ENCODE peak calls at places on chromosomes 13 and 19, in seven cellular contexts. M, O, B, I, E, T and X are unnamed samples.

GRCh38 chr19:23002690-23003422 is at the start of gene ZNF728:
- DNase-seq in M (no peak), O (no peak), B (no peak), I (no peak), E (peak), T (no peak), X (no peak)

GRCh38 chr13:99741979-99742378 is 229.6 kb downstream of the ZIC5 start:
- DNase-seq in M (no peak), O (no peak), B (no peak), I (no peak), E (no peak), T (no peak), X (no peak)

GRCh38 chr19:46990998-46991676 is 28.5 kb upstream of the NPAS1 start:
- DNase-seq in M (peak), O (no peak), B (peak), I (peak), E (peak), T (peak), X (no peak)

GRCh38 chr19:5006201-5006600 is 37.3 kb downstream of the KDM4B start:
- DNase-seq in M (no peak), O (no peak), B (no peak), I (no peak), E (no peak), T (peak), X (no peak)

GRCh38 chr13:113064534-113065405 is 40.8 kb upstream of the F7 start:
- DNase-seq in M (no peak), O (no peak), B (no peak), I (no peak), E (no peak), T (peak), X (no peak)

GRCh38 chr19:46536391-46536790 is 40.7 kb upstream of the PNMA8B start:
- DNase-seq in M (no peak), O (no peak), B (no peak), I (no peak), E (no peak), T (no peak), X (no peak)

GRCh38 chr19:3692141-3693029 is 7.9 kb downstream of the PIP5K1C start:
- DNase-seq in M (no peak), O (no peak), B (peak), I (no peak), E (no peak), T (no peak), X (no peak)

GRCh38 chr19:46471116-46471733 is at the start of gene PNMA8A:
- DNase-seq in M (no peak), O (no peak), B (peak), I (no peak), E (peak), T (peak), X (no peak)

GRCh38 chr19:28289294-28290063 is 923.5 kb downstream of the UQCRFS1 start:
- DNase-seq in M (no peak), O (no peak), B (no peak), I (no peak), E (peak), T (peak), X (no peak)

GRCh38 chr13:47112205-47112896 is 215.5 kb upstream of the HTR2A start:
- DNase-seq in M (no peak), O (no peak), B (no peak), I (no peak), E (no peak), T (no peak), X (no peak)

GRCh38 chr13:49112782-49113525 is 107.2 kb upstream of the MLNR start:
- DNase-seq in M (no peak), O (no peak), B (no peak), I (no peak), E (no peak), T (no peak), X (no peak)

GRCh38 chr19:11377237-11377636 is 2.8 kb downstream of the SWSAP1 start:
- DNase-seq in M (no peak), O (no peak), B (peak), I (no peak), E (peak), T (peak), X (no peak)

GRCh38 chr19:23867895-23868294 is 46.8 kb upstream of the ZNF726 start:
- DNase-seq in M (no peak), O (no peak), B (no peak), I (no peak), E (no peak), T (no peak), X (no peak)

GRCh38 chr13:104937881-104938280 is 1597.6 kb downstream of the EFNB2 start:
- DNase-seq in M (no peak), O (no peak), B (no peak), I (no peak), E (no peak), T (no peak), X (no peak)

GRCh38 chr13:45207319-45207718 is 6.5 kb upstream of the KCTD4 start:
- DNase-seq in M (no peak), O (no peak), B (no peak), I (no peak), E (no peak), T (no peak), X (no peak)

GRCh38 chr19:4373601-4374441 is 26.5 kb downstream of the SH3GL1 start:
- DNase-seq in M (no peak), O (no peak), B (no peak), I (no peak), E (peak), T (peak), X (no peak)

GRCh38 chr19:28037186-28037585 is 1175.8 kb downstream of the UQCRFS1 start:
- DNase-seq in M (no peak), O (no peak), B (no peak), I (no peak), E (no peak), T (no peak), X (no peak)

GRCh38 chr19:3985643-3986259 is 488 bp upstream of the EEF2 start:
- DNase-seq in M (no peak), O (no peak), B (no peak), I (no peak), E (no peak), T (no peak), X (no peak)

GRCh38 chr13:51780099-51780498 is 23.9 kb downstream of the DHRS12 start:
- DNase-seq in M (no peak), O (no peak), B (no peak), I (no peak), E (no peak), T (no peak), X (no peak)

GRCh38 chr13:79775830-79776229 is 294.9 kb downstream of the NDFIP2 start:
- DNase-seq in M (no peak), O (no peak), B (no peak), I (no peak), E (peak), T (peak), X (peak)

GRCh38 chr19:19217110-19217509 is 5.4 kb downstream of the NCAN start:
- DNase-seq in M (no peak), O (no peak), B (no peak), I (no peak), E (no peak), T (peak), X (no peak)

GRCh38 chr19:39557791-39558622 is 18.0 kb upstream of the EID2 start:
- DNase-seq in M (no peak), O (no peak), B (no peak), I (no peak), E (no peak), T (peak), X (no peak)

GRCh38 chr19:36182612-36183454 is 30.6 kb upstream of the COX7A1 start:
- DNase-seq in M (no peak), O (no peak), B (no peak), I (no peak), E (no peak), T (peak), X (no peak)

GRCh38 chr19:45470147-45471081 is 2.6 kb downstream of the FOSB start:
- DNase-seq in M (peak), O (peak), B (no peak), I (no peak), E (no peak), T (peak), X (no peak)

GRCh38 chr19:13705928-13706447 is 58.3 kb upstream of the MRI1 start:
- DNase-seq in M (no peak), O (no peak), B (no peak), I (no peak), E (no peak), T (no peak), X (no peak)

GRCh38 chr13:114212096-114212495 is 22.6 kb upstream of the CDC16 start:
- DNase-seq in M (no peak), O (no peak), B (no peak), I (no peak), E (no peak), T (peak), X (no peak)

GRCh38 chr13:98796191-98796590 is 43.7 kb upstream of the SLC15A1 start:
- DNase-seq in M (no peak), O (no peak), B (no peak), I (no peak), E (no peak), T (no peak), X (no peak)

GRCh38 chr19:3075605-3076431 is 13.5 kb upstream of the TLE5 start:
- DNase-seq in M (peak), O (no peak), B (peak), I (peak), E (peak), T (no peak), X (peak)

GRCh38 chr13:44181938-44182337 is 191.7 kb upstream of the SERP2 start:
- DNase-seq in M (no peak), O (no peak), B (no peak), I (no peak), E (no peak), T (no peak), X (no peak)

GRCh38 chr13:80469105-80469840 is 128.3 kb upstream of the SPRY2 start:
- DNase-seq in M (no peak), O (no peak), B (no peak), I (no peak), E (no peak), T (no peak), X (no peak)

GRCh38 chr19:15418112-15418587 is 638 bp downstream of the AKAP8L start:
- DNase-seq in M (no peak), O (no peak), B (no peak), I (no peak), E (no peak), T (no peak), X (no peak)

GRCh38 chr19:41933693-41934426 is 5.6 kb upstream of the ERFL start:
- DNase-seq in M (no peak), O (no peak), B (no peak), I (no peak), E (no peak), T (no peak), X (no peak)

GRCh38 chr13:72506706-72507105 is 220.7 kb downstream of the MZT1 start:
- DNase-seq in M (no peak), O (no peak), B (no peak), I (no peak), E (no peak), T (no peak), X (no peak)

GRCh38 chr13:41487222-41487621 is 29.9 kb downstream of the RGCC start:
- DNase-seq in M (no peak), O (no peak), B (no peak), I (no peak), E (no peak), T (no peak), X (no peak)

GRCh38 chr19:1223018-1223855 is 14.6 kb downstream of the CBARP start:
- DNase-seq in M (no peak), O (no peak), B (no peak), I (no peak), E (no peak), T (peak), X (peak)

GRCh38 chr13:44667950-44668349 is 91.8 kb upstream of the TSC22D1 start:
- DNase-seq in M (no peak), O (no peak), B (no peak), I (no peak), E (no peak), T (peak), X (peak)

GRCh38 chr13:75255159-75255558 is 226.8 kb downstream of the TBC1D4 start:
- DNase-seq in M (no peak), O (no peak), B (no peak), I (no peak), E (no peak), T (no peak), X (no peak)